ENCODE peak calls at places on chromosomes 2 and 18, in ten cellular contexts. One of them, this sample, is unnamed.

GRCh38 chr2:43345391-43345813 is 119.0 kb upstream of the ZFP36L2 start:
- DNase-seq in astrocyte of the spinal cord: peak
- DNase-seq in stomach: no peak
- DNase-seq in cardiac fibroblast: no peak
- DNase-seq in aorta: no peak
- DNase-seq in adrenal gland: no peak
- DNase-seq in choroid plexus epithelial cell: no peak
- DNase-seq in fibroblast of pulmonary artery: no peak
- DNase-seq in cardiac muscle cell: peak
- DNase-seq in upper lobe of right lung: no peak
- DNase-seq in this sample: no peak

GRCh38 chr2:109031481-109032228 is 42.6 kb upstream of the EDAR start:
- DNase-seq in astrocyte of the spinal cord: peak
- DNase-seq in stomach: peak
- DNase-seq in cardiac fibroblast: peak
- DNase-seq in aorta: peak
- DNase-seq in adrenal gland: peak
- DNase-seq in choroid plexus epithelial cell: peak
- DNase-seq in fibroblast of pulmonary artery: peak
- DNase-seq in cardiac muscle cell: peak
- DNase-seq in upper lobe of right lung: peak
- DNase-seq in this sample: peak

GRCh38 chr2:9565436-9566153 is 10.0 kb upstream of the ADAM17 start:
- DNase-seq in astrocyte of the spinal cord: peak
- DNase-seq in stomach: peak
- DNase-seq in cardiac fibroblast: peak
- DNase-seq in aorta: peak
- DNase-seq in adrenal gland: peak
- DNase-seq in choroid plexus epithelial cell: peak
- DNase-seq in fibroblast of pulmonary artery: peak
- DNase-seq in cardiac muscle cell: no peak
- DNase-seq in upper lobe of right lung: no peak
- DNase-seq in this sample: peak

GRCh38 chr2:180728928-180729559 is 251.4 kb upstream of the UBE2E3 start:
- DNase-seq in astrocyte of the spinal cord: peak
- DNase-seq in stomach: no peak
- DNase-seq in cardiac fibroblast: peak
- DNase-seq in aorta: no peak
- DNase-seq in adrenal gland: no peak
- DNase-seq in choroid plexus epithelial cell: peak
- DNase-seq in fibroblast of pulmonary artery: peak
- DNase-seq in cardiac muscle cell: no peak
- DNase-seq in upper lobe of right lung: no peak
- DNase-seq in this sample: peak

GRCh38 chr18:41992698-41993097 is 37.7 kb downstream of the PIK3C3 start:
- DNase-seq in astrocyte of the spinal cord: no peak
- DNase-seq in stomach: no peak
- DNase-seq in cardiac fibroblast: no peak
- DNase-seq in aorta: no peak
- DNase-seq in adrenal gland: no peak
- DNase-seq in choroid plexus epithelial cell: no peak
- DNase-seq in fibroblast of pulmonary artery: no peak
- DNase-seq in cardiac muscle cell: no peak
- DNase-seq in upper lobe of right lung: no peak
- DNase-seq in this sample: no peak

GRCh38 chr2:142165790-142166189 is 35.0 kb upstream of the LRP1B start:
- DNase-seq in astrocyte of the spinal cord: peak
- DNase-seq in stomach: no peak
- DNase-seq in cardiac fibroblast: peak
- DNase-seq in aorta: no peak
- DNase-seq in adrenal gland: no peak
- DNase-seq in choroid plexus epithelial cell: peak
- DNase-seq in fibroblast of pulmonary artery: peak
- DNase-seq in cardiac muscle cell: peak
- DNase-seq in upper lobe of right lung: no peak
- DNase-seq in this sample: peak

GRCh38 chr2:47501374-47502200 is 98.6 kb downstream of the MSH2 start:
- DNase-seq in astrocyte of the spinal cord: peak
- DNase-seq in stomach: no peak
- DNase-seq in cardiac fibroblast: peak
- DNase-seq in aorta: no peak
- DNase-seq in adrenal gland: no peak
- DNase-seq in choroid plexus epithelial cell: peak
- DNase-seq in fibroblast of pulmonary artery: peak
- DNase-seq in cardiac muscle cell: no peak
- DNase-seq in upper lobe of right lung: no peak
- DNase-seq in this sample: no peak

GRCh38 chr2:171522057-171522803 is at the start of gene CYBRD1:
- DNase-seq in astrocyte of the spinal cord: peak
- DNase-seq in stomach: peak
- DNase-seq in cardiac fibroblast: peak
- DNase-seq in aorta: peak
- DNase-seq in adrenal gland: peak
- DNase-seq in choroid plexus epithelial cell: peak
- DNase-seq in fibroblast of pulmonary artery: peak
- DNase-seq in cardiac muscle cell: peak
- DNase-seq in upper lobe of right lung: peak
- DNase-seq in this sample: peak

GRCh38 chr2:98084869-98085238 is 2.1 kb upstream of the VWA3B start:
- DNase-seq in astrocyte of the spinal cord: no peak
- DNase-seq in stomach: peak
- DNase-seq in cardiac fibroblast: no peak
- DNase-seq in aorta: no peak
- DNase-seq in adrenal gland: no peak
- DNase-seq in choroid plexus epithelial cell: no peak
- DNase-seq in fibroblast of pulmonary artery: no peak
- DNase-seq in cardiac muscle cell: no peak
- DNase-seq in upper lobe of right lung: no peak
- DNase-seq in this sample: no peak

GRCh38 chr2:98086491-98087446 is at the start of gene VWA3B:
- DNase-seq in astrocyte of the spinal cord: peak
- DNase-seq in stomach: peak
- DNase-seq in cardiac fibroblast: peak
- DNase-seq in aorta: peak
- DNase-seq in adrenal gland: peak
- DNase-seq in choroid plexus epithelial cell: peak
- DNase-seq in fibroblast of pulmonary artery: peak
- DNase-seq in cardiac muscle cell: peak
- DNase-seq in upper lobe of right lung: peak
- DNase-seq in this sample: peak

GRCh38 chr2:98085649-98086048 is 1.3 kb upstream of the VWA3B start:
- DNase-seq in astrocyte of the spinal cord: no peak
- DNase-seq in stomach: peak
- DNase-seq in cardiac fibroblast: no peak
- DNase-seq in aorta: no peak
- DNase-seq in adrenal gland: no peak
- DNase-seq in choroid plexus epithelial cell: no peak
- DNase-seq in fibroblast of pulmonary artery: no peak
- DNase-seq in cardiac muscle cell: no peak
- DNase-seq in upper lobe of right lung: no peak
- DNase-seq in this sample: no peak

GRCh38 chr2:98088261-98088660 is 1.3 kb downstream of the VWA3B start:
- DNase-seq in astrocyte of the spinal cord: no peak
- DNase-seq in stomach: no peak
- DNase-seq in cardiac fibroblast: no peak
- DNase-seq in aorta: peak
- DNase-seq in adrenal gland: peak
- DNase-seq in choroid plexus epithelial cell: no peak
- DNase-seq in fibroblast of pulmonary artery: no peak
- DNase-seq in cardiac muscle cell: no peak
- DNase-seq in upper lobe of right lung: peak
- DNase-seq in this sample: no peak

GRCh38 chr2:98087447-98088065 is 589 bp downstream of the VWA3B start:
- DNase-seq in astrocyte of the spinal cord: no peak
- DNase-seq in stomach: no peak
- DNase-seq in cardiac fibroblast: peak
- DNase-seq in aorta: no peak
- DNase-seq in adrenal gland: no peak
- DNase-seq in choroid plexus epithelial cell: peak
- DNase-seq in fibroblast of pulmonary artery: peak
- DNase-seq in cardiac muscle cell: no peak
- DNase-seq in upper lobe of right lung: no peak
- DNase-seq in this sample: peak
- H3K4me3 ChIP-seq in astrocyte of the spinal cord: peak
- H3K4me3 ChIP-seq in stomach: peak
- H3K4me3 ChIP-seq in cardiac fibroblast: peak
- H3K4me3 ChIP-seq in aorta: no peak
- H3K4me3 ChIP-seq in adrenal gland: no peak
- H3K4me3 ChIP-seq in choroid plexus epithelial cell: peak
- H3K4me3 ChIP-seq in fibroblast of pulmonary artery: peak
- H3K4me3 ChIP-seq in cardiac muscle cell: peak
- H3K4me3 ChIP-seq in upper lobe of right lung: peak
- H3K4me3 ChIP-seq in this sample: peak

GRCh38 chr18:52343731-52344340 is 3.8 kb downstream of the DCC start:
- DNase-seq in astrocyte of the spinal cord: no peak
- DNase-seq in stomach: no peak
- DNase-seq in cardiac fibroblast: no peak
- DNase-seq in aorta: no peak
- DNase-seq in adrenal gland: no peak
- DNase-seq in choroid plexus epithelial cell: no peak
- DNase-seq in fibroblast of pulmonary artery: no peak
- DNase-seq in cardiac muscle cell: no peak
- DNase-seq in upper lobe of right lung: no peak
- DNase-seq in this sample: no peak

GRCh38 chr18:52341617-52342381 is 1.8 kb downstream of the DCC start:
- DNase-seq in astrocyte of the spinal cord: peak
- DNase-seq in stomach: no peak
- DNase-seq in cardiac fibroblast: no peak
- DNase-seq in aorta: no peak
- DNase-seq in adrenal gland: no peak
- DNase-seq in choroid plexus epithelial cell: peak
- DNase-seq in fibroblast of pulmonary artery: peak
- DNase-seq in cardiac muscle cell: peak
- DNase-seq in upper lobe of right lung: no peak
- DNase-seq in this sample: no peak

GRCh38 chr18:52345428-52345827 is 5.4 kb downstream of the DCC start:
- DNase-seq in astrocyte of the spinal cord: no peak
- DNase-seq in stomach: no peak
- DNase-seq in cardiac fibroblast: no peak
- DNase-seq in aorta: no peak
- DNase-seq in adrenal gland: no peak
- DNase-seq in choroid plexus epithelial cell: no peak
- DNase-seq in fibroblast of pulmonary artery: no peak
- DNase-seq in cardiac muscle cell: no peak
- DNase-seq in upper lobe of right lung: no peak
- DNase-seq in this sample: no peak

GRCh38 chr18:52340466-52341378 is 725 bp downstream of the DCC start:
- DNase-seq in astrocyte of the spinal cord: peak
- DNase-seq in stomach: no peak
- DNase-seq in cardiac fibroblast: no peak
- DNase-seq in aorta: no peak
- DNase-seq in adrenal gland: no peak
- DNase-seq in choroid plexus epithelial cell: peak
- DNase-seq in fibroblast of pulmonary artery: peak
- DNase-seq in cardiac muscle cell: no peak
- DNase-seq in upper lobe of right lung: no peak
- DNase-seq in this sample: no peak

GRCh38 chr18:52343138-52343537 is 3.1 kb downstream of the DCC start:
- DNase-seq in astrocyte of the spinal cord: peak
- DNase-seq in stomach: no peak
- DNase-seq in cardiac fibroblast: no peak
- DNase-seq in aorta: no peak
- DNase-seq in adrenal gland: no peak
- DNase-seq in choroid plexus epithelial cell: peak
- DNase-seq in fibroblast of pulmonary artery: peak
- DNase-seq in cardiac muscle cell: peak
- DNase-seq in upper lobe of right lung: no peak
- DNase-seq in this sample: no peak
- H3K4me3 ChIP-seq in astrocyte of the spinal cord: no peak
- H3K4me3 ChIP-seq in stomach: no peak
- H3K4me3 ChIP-seq in cardiac fibroblast: no peak
- H3K4me3 ChIP-seq in aorta: no peak
- H3K4me3 ChIP-seq in adrenal gland: no peak
- H3K4me3 ChIP-seq in choroid plexus epithelial cell: no peak
- H3K4me3 ChIP-seq in fibroblast of pulmonary artery: no peak
- H3K4me3 ChIP-seq in cardiac muscle cell: no peak
- H3K4me3 ChIP-seq in upper lobe of right lung: no peak
- H3K4me3 ChIP-seq in this sample: no peak

GRCh38 chr2:136135924-136136906 is 18.3 kb upstream of the CXCR4 start:
- DNase-seq in astrocyte of the spinal cord: no peak
- DNase-seq in stomach: peak
- DNase-seq in cardiac fibroblast: no peak
- DNase-seq in aorta: no peak
- DNase-seq in adrenal gland: no peak
- DNase-seq in choroid plexus epithelial cell: no peak
- DNase-seq in fibroblast of pulmonary artery: no peak
- DNase-seq in cardiac muscle cell: no peak
- DNase-seq in upper lobe of right lung: no peak
- DNase-seq in this sample: no peak

GRCh38 chr2:136137982-136138381 is 20.0 kb upstream of the CXCR4 start:
- DNase-seq in astrocyte of the spinal cord: no peak
- DNase-seq in stomach: no peak
- DNase-seq in cardiac fibroblast: no peak
- DNase-seq in aorta: no peak
- DNase-seq in adrenal gland: peak
- DNase-seq in choroid plexus epithelial cell: no peak
- DNase-seq in fibroblast of pulmonary artery: no peak
- DNase-seq in cardiac muscle cell: no peak
- DNase-seq in upper lobe of right lung: no peak
- DNase-seq in this sample: no peak

GRCh38 chr2:136136921-136137320 is 19.0 kb upstream of the CXCR4 start:
- DNase-seq in astrocyte of the spinal cord: no peak
- DNase-seq in stomach: no peak
- DNase-seq in cardiac fibroblast: no peak
- DNase-seq in aorta: no peak
- DNase-seq in adrenal gland: no peak
- DNase-seq in choroid plexus epithelial cell: no peak
- DNase-seq in fibroblast of pulmonary artery: no peak
- DNase-seq in cardiac muscle cell: no peak
- DNase-seq in upper lobe of right lung: no peak
- DNase-seq in this sample: no peak

GRCh38 chr2:136141510-136142154 is 23.7 kb upstream of the CXCR4 start:
- DNase-seq in astrocyte of the spinal cord: no peak
- DNase-seq in stomach: no peak
- DNase-seq in cardiac fibroblast: no peak
- DNase-seq in aorta: no peak
- DNase-seq in adrenal gland: no peak
- DNase-seq in choroid plexus epithelial cell: no peak
- DNase-seq in fibroblast of pulmonary artery: no peak
- DNase-seq in cardiac muscle cell: no peak
- DNase-seq in upper lobe of right lung: no peak
- DNase-seq in this sample: no peak

DNA sequence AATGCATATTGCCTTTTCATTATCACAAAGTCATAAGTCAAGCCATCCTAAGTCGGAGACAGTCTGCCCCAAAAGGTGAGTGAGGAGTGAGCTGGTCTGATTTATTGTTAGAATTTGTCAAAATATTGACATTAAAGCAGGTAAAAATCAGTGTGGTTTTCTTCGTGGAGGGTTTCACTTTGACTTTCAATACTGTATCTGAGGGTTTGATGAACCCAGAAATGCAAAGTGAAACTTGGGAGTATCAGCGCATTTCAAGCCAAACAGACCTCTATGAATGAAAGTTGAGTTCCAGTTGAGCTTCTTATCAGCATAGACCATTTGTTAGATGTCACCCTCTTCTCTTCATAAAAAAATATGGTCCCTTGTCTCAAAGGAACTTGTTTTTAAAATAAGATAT is 21.7 kb upstream of the CXCR4 start:
- DNase-seq in astrocyte of the spinal cord: no peak
- DNase-seq in stomach: no peak
- DNase-seq in cardiac fibroblast: no peak
- DNase-seq in aorta: no peak
- DNase-seq in adrenal gland: no peak
- DNase-seq in choroid plexus epithelial cell: no peak
- DNase-seq in fibroblast of pulmonary artery: no peak
- DNase-seq in cardiac muscle cell: no peak
- DNase-seq in upper lobe of right lung: no peak
- DNase-seq in this sample: no peak
- H3K4me3 ChIP-seq in astrocyte of the spinal cord: no peak
- H3K4me3 ChIP-seq in stomach: no peak
- H3K4me3 ChIP-seq in cardiac fibroblast: no peak
- H3K4me3 ChIP-seq in aorta: no peak
- H3K4me3 ChIP-seq in adrenal gland: no peak
- H3K4me3 ChIP-seq in choroid plexus epithelial cell: no peak
- H3K4me3 ChIP-seq in fibroblast of pulmonary artery: no peak
- H3K4me3 ChIP-seq in cardiac muscle cell: no peak
- H3K4me3 ChIP-seq in upper lobe of right lung: no peak
- H3K4me3 ChIP-seq in this sample: no peak

GRCh38 chr18:59501876-59502221 is 142.8 kb upstream of the LMAN1 start:
- DNase-seq in astrocyte of the spinal cord: peak
- DNase-seq in stomach: no peak
- DNase-seq in cardiac fibroblast: no peak
- DNase-seq in aorta: no peak
- DNase-seq in adrenal gland: no peak
- DNase-seq in choroid plexus epithelial cell: peak
- DNase-seq in fibroblast of pulmonary artery: peak
- DNase-seq in cardiac muscle cell: no peak
- DNase-seq in upper lobe of right lung: no peak
- DNase-seq in this sample: no peak

GRCh38 chr18:59500765-59501164 is 141.7 kb upstream of the LMAN1 start:
- DNase-seq in astrocyte of the spinal cord: no peak
- DNase-seq in stomach: no peak
- DNase-seq in cardiac fibroblast: no peak
- DNase-seq in aorta: no peak
- DNase-seq in adrenal gland: no peak
- DNase-seq in choroid plexus epithelial cell: no peak
- DNase-seq in fibroblast of pulmonary artery: no peak
- DNase-seq in cardiac muscle cell: no peak
- DNase-seq in upper lobe of right lung: no peak
- DNase-seq in this sample: no peak

GRCh38 chr18:59502899-59503245 is 143.8 kb upstream of the LMAN1 start:
- DNase-seq in astrocyte of the spinal cord: no peak
- DNase-seq in stomach: no peak
- DNase-seq in cardiac fibroblast: no peak
- DNase-seq in aorta: no peak
- DNase-seq in adrenal gland: no peak
- DNase-seq in choroid plexus epithelial cell: no peak
- DNase-seq in fibroblast of pulmonary artery: no peak
- DNase-seq in cardiac muscle cell: no peak
- DNase-seq in upper lobe of right lung: no peak
- DNase-seq in this sample: no peak

GRCh38 chr18:59505311-59505710 is 146.2 kb upstream of the LMAN1 start:
- DNase-seq in astrocyte of the spinal cord: no peak
- DNase-seq in stomach: no peak
- DNase-seq in cardiac fibroblast: no peak
- DNase-seq in aorta: no peak
- DNase-seq in adrenal gland: no peak
- DNase-seq in choroid plexus epithelial cell: no peak
- DNase-seq in fibroblast of pulmonary artery: no peak
- DNase-seq in cardiac muscle cell: no peak
- DNase-seq in upper lobe of right lung: no peak
- DNase-seq in this sample: no peak

GRCh38 chr18:59502222-59502898 is 143.3 kb upstream of the LMAN1 start:
- DNase-seq in astrocyte of the spinal cord: peak
- DNase-seq in stomach: no peak
- DNase-seq in cardiac fibroblast: peak
- DNase-seq in aorta: no peak
- DNase-seq in adrenal gland: no peak
- DNase-seq in choroid plexus epithelial cell: peak
- DNase-seq in fibroblast of pulmonary artery: peak
- DNase-seq in cardiac muscle cell: peak
- DNase-seq in upper lobe of right lung: no peak
- DNase-seq in this sample: peak
- H3K4me3 ChIP-seq in astrocyte of the spinal cord: no peak
- H3K4me3 ChIP-seq in stomach: no peak
- H3K4me3 ChIP-seq in cardiac fibroblast: no peak
- H3K4me3 ChIP-seq in aorta: no peak
- H3K4me3 ChIP-seq in adrenal gland: no peak
- H3K4me3 ChIP-seq in choroid plexus epithelial cell: no peak
- H3K4me3 ChIP-seq in fibroblast of pulmonary artery: no peak
- H3K4me3 ChIP-seq in cardiac muscle cell: no peak
- H3K4me3 ChIP-seq in upper lobe of right lung: no peak
- H3K4me3 ChIP-seq in this sample: no peak